ENCODE peak calls at places on chromosomes 2 and 18, in ten cellular contexts. One of them, this sample, is unnamed.
A peak's percentile ranks its signal among the peaks of the same experiment; 100 is the strongest.

GRCh38 chr2:71856709-71857525 is 290.7 kb downstream of the CYP26B1 start:
- DNase-seq in SK-N-SH: no peak
- DNase-seq in AG08395: no peak
- DNase-seq in activated naive CD8-positive, alpha-beta T cell treated with anti-CD3 and anti-CD28 coated beads, Interleukin-2, amount 10 ng/mL, durations not matched to agents 7 days and 5 days: no peak
- DNase-seq in hippocampal formation: no peak
- DNase-seq in anterior cingulate cortex: no peak
- DNase-seq in KG1: no peak
- DNase-seq in heart left ventricle: no peak
- DNase-seq in cerebellar cortex: no peak
- DNase-seq in left kidney: peak; percentile 75
- DNase-seq in this sample: no peak

GRCh38 chr2:73961823-73962615 is 22.7 kb upstream of the TET3 start:
- DNase-seq in anterior cingulate cortex: no peak
- DNase-seq in KG1: no peak
- DNase-seq in heart left ventricle: no peak
- DNase-seq in left kidney: no peak
- DNase-seq in hippocampal formation: no peak
- DNase-seq in AG08395: no peak
- DNase-seq in activated naive CD8-positive, alpha-beta T cell treated with anti-CD3 and anti-CD28 coated beads, Interleukin-2, amount 10 ng/mL, durations not matched to agents 7 days and 5 days: no peak
- DNase-seq in cerebellar cortex: no peak
- DNase-seq in SK-N-SH: no peak
- DNase-seq in this sample: no peak

GRCh38 chr2:53028259-53028658 is 739.3 kb upstream of the CHAC2 start:
- DNase-seq in activated naive CD8-positive, alpha-beta T cell treated with anti-CD3 and anti-CD28 coated beads, Interleukin-2, amount 10 ng/mL, durations not matched to agents 7 days and 5 days: no peak
- DNase-seq in anterior cingulate cortex: no peak
- DNase-seq in left kidney: no peak
- DNase-seq in cerebellar cortex: no peak
- DNase-seq in KG1: no peak
- DNase-seq in heart left ventricle: no peak
- DNase-seq in AG08395: no peak
- DNase-seq in hippocampal formation: no peak
- DNase-seq in SK-N-SH: no peak
- DNase-seq in this sample: no peak

GRCh38 chr2:37670378-37671012 is 947 bp downstream of the CDC42EP3 start:
- DNase-seq in heart left ventricle: peak; percentile 63
- DNase-seq in cerebellar cortex: no peak
- DNase-seq in hippocampal formation: no peak
- DNase-seq in anterior cingulate cortex: no peak
- DNase-seq in activated naive CD8-positive, alpha-beta T cell treated with anti-CD3 and anti-CD28 coated beads, Interleukin-2, amount 10 ng/mL, durations not matched to agents 7 days and 5 days: no peak
- DNase-seq in SK-N-SH: no peak
- DNase-seq in left kidney: peak; percentile 51
- DNase-seq in KG1: no peak
- DNase-seq in AG08395: no peak
- DNase-seq in this sample: no peak

GRCh38 chr2:214706986-214707385 is 102.5 kb downstream of the BARD1 start:
- DNase-seq in AG08395: no peak
- DNase-seq in hippocampal formation: no peak
- DNase-seq in KG1: no peak
- DNase-seq in left kidney: no peak
- DNase-seq in activated naive CD8-positive, alpha-beta T cell treated with anti-CD3 and anti-CD28 coated beads, Interleukin-2, amount 10 ng/mL, durations not matched to agents 7 days and 5 days: no peak
- DNase-seq in heart left ventricle: no peak
- DNase-seq in SK-N-SH: peak; percentile 7
- DNase-seq in anterior cingulate cortex: no peak
- DNase-seq in cerebellar cortex: no peak
- DNase-seq in this sample: no peak

GRCh38 chr2:37881397-37881796 is 43.7 kb upstream of the RMDN2 start:
- DNase-seq in heart left ventricle: no peak
- DNase-seq in AG08395: no peak
- DNase-seq in anterior cingulate cortex: no peak
- DNase-seq in KG1: no peak
- DNase-seq in cerebellar cortex: no peak
- DNase-seq in SK-N-SH: no peak
- DNase-seq in left kidney: no peak
- DNase-seq in activated naive CD8-positive, alpha-beta T cell treated with anti-CD3 and anti-CD28 coated beads, Interleukin-2, amount 10 ng/mL, durations not matched to agents 7 days and 5 days: no peak
- DNase-seq in hippocampal formation: no peak
- DNase-seq in this sample: no peak

GRCh38 chr2:9174771-9175441 is 31.7 kb upstream of the ASAP2 start:
- DNase-seq in activated naive CD8-positive, alpha-beta T cell treated with anti-CD3 and anti-CD28 coated beads, Interleukin-2, amount 10 ng/mL, durations not matched to agents 7 days and 5 days: no peak
- DNase-seq in KG1: no peak
- DNase-seq in cerebellar cortex: no peak
- DNase-seq in hippocampal formation: no peak
- DNase-seq in left kidney: peak; percentile 56
- DNase-seq in anterior cingulate cortex: no peak
- DNase-seq in SK-N-SH: no peak
- DNase-seq in heart left ventricle: no peak
- DNase-seq in AG08395: peak; percentile 75
- DNase-seq in this sample: no peak

GRCh38 chr2:69046221-69046662 is 33.3 kb downstream of the ANTXR1 start:
- DNase-seq in KG1: no peak
- DNase-seq in SK-N-SH: no peak
- DNase-seq in cerebellar cortex: no peak
- DNase-seq in activated naive CD8-positive, alpha-beta T cell treated with anti-CD3 and anti-CD28 coated beads, Interleukin-2, amount 10 ng/mL, durations not matched to agents 7 days and 5 days: no peak
- DNase-seq in heart left ventricle: no peak
- DNase-seq in left kidney: no peak
- DNase-seq in AG08395: peak; percentile 61
- DNase-seq in anterior cingulate cortex: no peak
- DNase-seq in hippocampal formation: no peak
- DNase-seq in this sample: no peak

GRCh38 chr2:230998882-230999281 is 3.0 kb downstream of the SPATA3 start:
- DNase-seq in activated naive CD8-positive, alpha-beta T cell treated with anti-CD3 and anti-CD28 coated beads, Interleukin-2, amount 10 ng/mL, durations not matched to agents 7 days and 5 days: no peak
- DNase-seq in left kidney: no peak
- DNase-seq in SK-N-SH: no peak
- DNase-seq in AG08395: no peak
- DNase-seq in KG1: no peak
- DNase-seq in heart left ventricle: no peak
- DNase-seq in anterior cingulate cortex: no peak
- DNase-seq in hippocampal formation: no peak
- DNase-seq in cerebellar cortex: no peak
- DNase-seq in this sample: no peak

GRCh38 chr2:27954771-27955384 is 64.3 kb downstream of the BABAM2 start:
- DNase-seq in heart left ventricle: peak; percentile 52
- DNase-seq in cerebellar cortex: peak; percentile 36
- DNase-seq in left kidney: peak; percentile 41
- DNase-seq in AG08395: peak; percentile 62
- DNase-seq in SK-N-SH: no peak
- DNase-seq in KG1: peak; percentile 75
- DNase-seq in anterior cingulate cortex: no peak
- DNase-seq in hippocampal formation: peak; percentile 49
- DNase-seq in activated naive CD8-positive, alpha-beta T cell treated with anti-CD3 and anti-CD28 coated beads, Interleukin-2, amount 10 ng/mL, durations not matched to agents 7 days and 5 days: no peak
- DNase-seq in this sample: peak; percentile 62

GRCh38 chr2:62593825-62594224 is 87.8 kb upstream of the TMEM17 start:
- DNase-seq in heart left ventricle: no peak
- DNase-seq in anterior cingulate cortex: no peak
- DNase-seq in KG1: no peak
- DNase-seq in hippocampal formation: no peak
- DNase-seq in left kidney: no peak
- DNase-seq in AG08395: no peak
- DNase-seq in cerebellar cortex: no peak
- DNase-seq in activated naive CD8-positive, alpha-beta T cell treated with anti-CD3 and anti-CD28 coated beads, Interleukin-2, amount 10 ng/mL, durations not matched to agents 7 days and 5 days: no peak
- DNase-seq in SK-N-SH: no peak
- DNase-seq in this sample: no peak

GRCh38 chr2:167294031-167294774 is 405.9 kb downstream of the XIRP2 start:
- DNase-seq in AG08395: no peak
- DNase-seq in activated naive CD8-positive, alpha-beta T cell treated with anti-CD3 and anti-CD28 coated beads, Interleukin-2, amount 10 ng/mL, durations not matched to agents 7 days and 5 days: peak; percentile 29
- DNase-seq in anterior cingulate cortex: peak; percentile 36
- DNase-seq in KG1: no peak
- DNase-seq in SK-N-SH: peak; percentile 67
- DNase-seq in left kidney: peak; percentile 56
- DNase-seq in cerebellar cortex: peak; percentile 39
- DNase-seq in hippocampal formation: peak; percentile 51
- DNase-seq in heart left ventricle: peak; percentile 38
- DNase-seq in this sample: no peak

GRCh38 chr2:28691774-28692281 is 59.8 kb upstream of the PPP1CB start:
- DNase-seq in KG1: no peak
- DNase-seq in cerebellar cortex: no peak
- DNase-seq in SK-N-SH: peak; percentile 31
- DNase-seq in AG08395: peak; percentile 73
- DNase-seq in activated naive CD8-positive, alpha-beta T cell treated with anti-CD3 and anti-CD28 coated beads, Interleukin-2, amount 10 ng/mL, durations not matched to agents 7 days and 5 days: no peak
- DNase-seq in hippocampal formation: no peak
- DNase-seq in anterior cingulate cortex: no peak
- DNase-seq in heart left ventricle: peak; percentile 57
- DNase-seq in left kidney: peak; percentile 91
- DNase-seq in this sample: peak; percentile 18

GRCh38 chr2:65198737-65199136 is 28.9 kb upstream of the ACTR2 start:
- DNase-seq in activated naive CD8-positive, alpha-beta T cell treated with anti-CD3 and anti-CD28 coated beads, Interleukin-2, amount 10 ng/mL, durations not matched to agents 7 days and 5 days: no peak
- DNase-seq in left kidney: no peak
- DNase-seq in KG1: no peak
- DNase-seq in cerebellar cortex: peak; percentile 1
- DNase-seq in anterior cingulate cortex: no peak
- DNase-seq in AG08395: no peak
- DNase-seq in heart left ventricle: peak; percentile 59
- DNase-seq in hippocampal formation: peak; percentile 19
- DNase-seq in SK-N-SH: no peak
- DNase-seq in this sample: no peak

GRCh38 chr18:3384664-3385189 is 65.2 kb upstream of the TGIF1 start:
- DNase-seq in heart left ventricle: no peak
- DNase-seq in anterior cingulate cortex: no peak
- DNase-seq in SK-N-SH: no peak
- DNase-seq in activated naive CD8-positive, alpha-beta T cell treated with anti-CD3 and anti-CD28 coated beads, Interleukin-2, amount 10 ng/mL, durations not matched to agents 7 days and 5 days: no peak
- DNase-seq in cerebellar cortex: no peak
- DNase-seq in KG1: no peak
- DNase-seq in hippocampal formation: no peak
- DNase-seq in left kidney: no peak
- DNase-seq in AG08395: no peak
- DNase-seq in this sample: no peak

GRCh38 chr2:170143045-170143717 is 34.8 kb upstream of the MYO3B start:
- DNase-seq in activated naive CD8-positive, alpha-beta T cell treated with anti-CD3 and anti-CD28 coated beads, Interleukin-2, amount 10 ng/mL, durations not matched to agents 7 days and 5 days: no peak
- DNase-seq in SK-N-SH: no peak
- DNase-seq in heart left ventricle: no peak
- DNase-seq in hippocampal formation: no peak
- DNase-seq in KG1: no peak
- DNase-seq in AG08395: no peak
- DNase-seq in anterior cingulate cortex: no peak
- DNase-seq in cerebellar cortex: no peak
- DNase-seq in left kidney: no peak
- DNase-seq in this sample: no peak

GRCh38 chr2:197803033-197803444 is 1.4 kb upstream of the PLCL1 start:
- DNase-seq in heart left ventricle: peak; percentile 27
- DNase-seq in AG08395: peak; percentile 71
- DNase-seq in SK-N-SH: peak; percentile 66
- DNase-seq in cerebellar cortex: peak; percentile 71
- DNase-seq in hippocampal formation: peak; percentile 88
- DNase-seq in activated naive CD8-positive, alpha-beta T cell treated with anti-CD3 and anti-CD28 coated beads, Interleukin-2, amount 10 ng/mL, durations not matched to agents 7 days and 5 days: no peak
- DNase-seq in left kidney: peak; percentile 76
- DNase-seq in KG1: no peak
- DNase-seq in anterior cingulate cortex: no peak
- DNase-seq in this sample: no peak